ENCODE peak calls at places on chromosomes 1 and 21, in ten cellular contexts. M is OCI-LY7, L is PC-9, F is hepatocyte, D is GM23248, I is HCT116, X is GM23338, Y is Karpas-422, Q is MM.1S, R is PC-3. U is an unnamed sample.
A peak's percentile ranks its signal among the peaks of the same experiment; 100 is the strongest.

GRCh38 chr1:41523981-41524675 is 39.6 kb upstream of the EDN2 start:
- DNase-seq in X (no peak), M (no peak), F (no peak), Y (no peak), D (no peak), Q (no peak), R (no peak), I (no peak), L (no peak), U (no peak)

GRCh38 chr1:171715813-171716251 is 26.0 kb downstream of the VAMP4 start:
- DNase-seq in X (peak; percentile 41), M (peak; percentile 13), D (peak; percentile 50), Y (peak; percentile 70), R (peak; percentile 82), I (no peak), L (no peak), Q (peak; percentile 22), F (peak; percentile 37), U (no peak)

GRCh38 chr1:225597926-225598575 is 54.9 kb downstream of the ENAH start:
- DNase-seq in I (no peak), D (peak; percentile 51), L (no peak), Q (no peak), Y (no peak), X (no peak), M (no peak), R (peak; percentile 45), F (no peak), U (no peak)

GRCh38 chr1:2585318-2586092 is 1.1 kb upstream of the PRXL2B start:
- DNase-seq in I (no peak), M (peak; percentile 84), R (peak; percentile 38), Y (peak; percentile 92), Q (peak; percentile 68), X (peak; percentile 72), D (peak; percentile 61), F (peak; percentile 81), L (peak; percentile 47), U (peak; percentile 82)

GRCh38 chr1:35642472-35642955 is 1.2 kb upstream of the PSMB2 start:
- DNase-seq in M (peak; percentile 25), R (no peak), Q (no peak), X (no peak), D (peak; percentile 16), L (peak; percentile 20), F (no peak), I (no peak), Y (peak; percentile 47), U (no peak)

GRCh38 chr1:56626546-56626945 is 18.6 kb upstream of the PRKAA2 start:
- DNase-seq in D (peak; percentile 65), Q (no peak), F (no peak), I (no peak), L (no peak), X (no peak), R (peak; percentile 47), Y (no peak), M (no peak), U (no peak)

GRCh38 chr1:6570066-6570465 is 9.7 kb upstream of the ZBTB48 start:
- DNase-seq in F (no peak), Q (no peak), D (no peak), R (no peak), X (no peak), Y (no peak), M (peak; percentile 59), I (no peak), L (no peak), U (no peak)

GRCh38 chr1:47174621-47175020 is 15.2 kb downstream of the PDZK1IP1 start:
- DNase-seq in M (no peak), Q (no peak), Y (no peak), X (no peak), D (no peak), F (no peak), I (no peak), R (no peak), L (no peak), U (no peak)

GRCh38 chr1:108584320-108584968 is 24.5 kb downstream of the EEIG2 start:
- DNase-seq in D (no peak), I (no peak), L (no peak), F (no peak), X (no peak), R (peak; percentile 51), Y (peak; percentile 45), Q (no peak), M (peak; percentile 8), U (no peak)

GRCh38 chr21:44801468-44802395 is at the start of gene UBE2G2:
- DNase-seq in X (peak; percentile 83), Q (peak; percentile 94), D (peak; percentile 91), L (peak; percentile 77), R (peak; percentile 86), F (peak; percentile 90), I (peak; percentile 27), Y (peak; percentile 95), M (peak; percentile 86), U (peak; percentile 98)

GRCh38 chr21:45487891-45488600 is 54.2 kb downstream of the SLC19A1 start:
- DNase-seq in M (no peak), Y (no peak), R (no peak), Q (no peak), L (no peak), I (no peak), D (no peak), X (no peak), F (no peak), U (no peak)

GRCh38 chr1:156684227-156684782 is 7.1 kb upstream of the NES start:
- DNase-seq in D (peak; percentile 86), L (no peak), M (no peak), F (no peak), I (no peak), Y (no peak), Q (no peak), X (no peak), R (peak; percentile 54), U (no peak)

GRCh38 chr1:153565529-153566374 is at the start of gene S100A2:
- DNase-seq in Y (no peak), D (peak; percentile 98), X (no peak), L (peak; percentile 65), R (peak; percentile 98), Q (no peak), I (peak; percentile 92), F (peak; percentile 79), M (no peak), U (no peak)

GRCh38 chr1:6417961-6418667 is 1.6 kb downstream of the HES2 start:
- DNase-seq in Y (no peak), D (no peak), I (no peak), F (no peak), R (no peak), X (no peak), Q (no peak), L (no peak), M (no peak), U (no peak)

GRCh38 chr1:180854456-180854855 is 58.2 kb upstream of the KIAA1614 start:
- DNase-seq in D (no peak), X (no peak), R (no peak), Q (no peak), Y (no peak), F (no peak), I (no peak), L (no peak), M (no peak), U (no peak)

GRCh38 chr1:46166521-46167462 is 8.1 kb upstream of the TSPAN1 start:
- DNase-seq in X (peak; percentile 75), I (no peak), M (peak; percentile 75), F (no peak), Y (peak; percentile 71), R (no peak), D (peak; percentile 45), Q (no peak), L (no peak), U (peak; percentile 14)

GRCh38 chr1:81071072-81071858 is 729.5 kb upstream of the ADGRL2 start:
- DNase-seq in I (no peak), R (peak; percentile 20), M (no peak), D (no peak), L (no peak), Y (no peak), Q (no peak), F (no peak), X (no peak), U (peak; percentile 25)
- H3K9me2 ChIP-seq in I (no peaks in the 10 kb centered on the region), R (no peaks in the 10 kb centered on the region), M (no peaks in the 10 kb centered on the region), D (no peaks in the 10 kb centered on the region), L (no peaks in the 10 kb centered on the region), Y (no peaks in the 10 kb centered on the region), Q (no peaks in the 10 kb centered on the region), F (no peaks in the 10 kb centered on the region), X (peaks cover 6% of the 10 kb centered on the region), U (no peaks in the 10 kb centered on the region)

DNA sequence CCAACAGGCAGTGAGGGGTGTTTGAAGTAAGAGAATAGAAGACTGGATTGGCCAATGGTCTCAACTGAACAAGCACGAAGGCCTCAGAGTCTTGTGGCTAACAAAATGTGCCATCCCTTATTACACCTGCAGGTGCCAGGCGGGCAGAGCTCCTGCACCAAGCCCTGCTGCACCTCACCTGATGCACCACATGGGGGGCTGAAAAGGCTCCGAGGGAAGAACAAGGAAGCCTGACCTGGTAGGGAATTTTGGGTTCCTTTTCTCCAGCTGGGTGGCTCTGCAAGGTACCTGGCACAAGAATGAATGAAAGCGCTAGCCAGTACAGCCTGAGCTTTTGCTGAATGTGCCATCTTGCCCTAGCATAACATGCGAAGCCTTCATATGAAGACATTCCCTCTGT is 9.7 kb downstream of the HSD3B1 start:
- DNase-seq in Q (no peak), M (no peak), F (no peak), L (peak; percentile 9), X (peak; percentile 75), D (no peak), R (no peak), I (peak; percentile 12), Y (no peak), U (no peak)
- H3K9me2 ChIP-seq in Q (no peaks in the 10 kb centered on the region), M (no peaks in the 10 kb centered on the region), F (no peaks in the 10 kb centered on the region), L (no peaks in the 10 kb centered on the region), X (no peaks in the 10 kb centered on the region), D (no peaks in the 10 kb centered on the region), R (no peaks in the 10 kb centered on the region), I (no peaks in the 10 kb centered on the region), Y (no peaks in the 10 kb centered on the region), U (no peaks in the 10 kb centered on the region)

DNA sequence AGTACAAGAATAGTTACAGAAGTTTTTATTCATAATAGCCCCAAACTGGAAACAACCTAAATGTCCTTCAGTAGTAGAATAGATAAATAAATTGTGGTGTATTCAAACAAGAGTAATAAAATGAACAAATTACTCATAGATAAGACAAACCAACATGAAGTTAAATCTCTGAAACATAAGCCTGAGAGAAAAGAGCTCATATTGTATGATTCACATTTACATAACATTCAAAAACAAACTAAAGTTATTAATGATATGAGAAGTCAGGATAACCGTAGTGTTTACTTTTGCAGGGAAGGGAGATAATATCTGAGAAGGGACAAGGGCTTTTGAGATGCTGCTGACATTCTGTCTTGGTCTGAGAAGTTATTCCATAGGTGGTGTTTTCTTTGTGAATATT is 13.5 kb downstream of the STPG1 start:
- DNase-seq in X (no peak), Y (no peak), I (no peak), F (no peak), M (no peak), L (no peak), D (no peak), Q (no peak), R (peak; percentile 71), U (no peak)
- H3K9me2 ChIP-seq in X (no peaks in the 10 kb centered on the region), Y (no peaks in the 10 kb centered on the region), I (no peaks in the 10 kb centered on the region), F (no peaks in the 10 kb centered on the region), M (no peaks in the 10 kb centered on the region), L (no peaks in the 10 kb centered on the region), D (no peaks in the 10 kb centered on the region), Q (no peaks in the 10 kb centered on the region), R (no peaks in the 10 kb centered on the region), U (no peaks in the 10 kb centered on the region)

DNA sequence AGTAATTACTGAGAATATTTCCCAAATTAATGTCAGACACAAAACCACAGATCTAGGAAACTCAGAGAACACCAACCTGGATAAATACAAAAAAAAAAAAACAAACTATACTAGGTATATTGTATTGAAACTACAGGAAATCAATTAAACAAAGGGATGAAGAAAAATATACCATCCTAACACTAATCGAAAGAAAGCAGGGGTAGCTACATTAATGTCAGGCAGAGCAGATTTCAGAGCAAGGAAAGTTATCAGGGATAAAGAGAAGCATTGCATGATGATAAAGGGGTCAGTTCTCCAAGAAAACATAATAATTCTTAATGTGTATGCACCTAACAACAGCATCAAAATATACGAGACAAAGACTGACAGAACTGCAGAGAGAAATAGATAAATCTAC is 89.9 kb downstream of the TOMM20 start:
- DNase-seq in I (no peak), R (no peak), M (no peak), Q (no peak), X (no peak), Y (no peak), L (no peak), D (no peak), F (no peak), U (no peak)
- H3K9me2 ChIP-seq in I (no peaks in the 10 kb centered on the region), R (no peaks in the 10 kb centered on the region), M (no peaks in the 10 kb centered on the region), Q (no peaks in the 10 kb centered on the region), X (no peaks in the 10 kb centered on the region), Y (no peaks in the 10 kb centered on the region), L (no peaks in the 10 kb centered on the region), D (no peaks in the 10 kb centered on the region), F (no peaks in the 10 kb centered on the region), U (no peaks in the 10 kb centered on the region)